ENCODE peak calls at places on chromosomes 4 and X, in four cellular contexts. D is brain microvascular endothelial cell, X is fibroblast of mammary gland, T is cardiac fibroblast. E is an unnamed sample.

GRCh38 chr4:71498002-71498401 is 159.2 kb downstream of the SLC4A4 start:
- DNase-seq in T (peak; percentile 7), X (peak; percentile 2), D (no peak), E (no peak)

GRCh38 chr4:151921811-151922210 is 161.0 kb upstream of the GATB start:
- DNase-seq in D (no peak), X (peak; percentile 75), T (peak; percentile 59), E (no peak)

GRCh38 chr4:114811564-114812360 is 213.2 kb downstream of the UGT8 start:
- DNase-seq in X (no peak), D (no peak), T (no peak), E (no peak)

GRCh38 chr4:146054676-146055075 is 116.1 kb upstream of the ZNF827 start:
- DNase-seq in T (no peak), X (no peak), D (no peak), E (no peak)

GRCh38 chrX:148867596-148867995 is 367.2 kb downstream of the AFF2 start:
- DNase-seq in X (no peak), T (no peak), D (no peak), E (no peak)

GRCh38 chr4:141686929-141687328 is 50.5 kb downstream of the IL15 start:
- DNase-seq in T (peak; percentile 49), D (no peak), X (peak; percentile 36), E (no peak)

GRCh38 chr4:38572798-38573197 is 91.2 kb upstream of the KLF3 start:
- DNase-seq in X (no peak), D (no peak), T (no peak), E (no peak)

GRCh38 chr4:3724319-3725231 is 41.6 kb upstream of the ADRA2C start:
- DNase-seq in T (no peak), X (no peak), D (no peak), E (no peak)

GRCh38 chr4:69167300-69167699 is 47.2 kb downstream of the UGT2B11 start:
- DNase-seq in D (no peak), T (peak; percentile 33), X (peak; percentile 7), E (no peak)

GRCh38 chr4:161564230-161564834 is 599.5 kb downstream of the FSTL5 start:
- DNase-seq in T (peak; percentile 37), D (no peak), X (peak; percentile 16), E (no peak)

GRCh38 chr4:122992111-122992510 is 69.7 kb upstream of the NUDT6 start:
- DNase-seq in X (peak; percentile 49), D (no peak), T (peak; percentile 37), E (no peak)

GRCh38 chrX:95383778-95384177 is 1300.9 kb upstream of the DIAPH2 start:
- DNase-seq in D (no peak), X (peak; percentile 3), T (no peak), E (no peak)

GRCh38 chrX:120302434-120302833 is 8.8 kb downstream of the TMEM255A start:
- DNase-seq in X (no peak), T (no peak), D (no peak), E (peak; percentile 23)
- H3K4me3 ChIP-seq in X (no peak overlapping the region), T (no peak overlapping the region), D (no peak overlapping the region), E (no peak overlapping the region)

GRCh38 chr4:118264096-118264495 is 88.7 kb downstream of the PRSS12 start:
- DNase-seq in X (no peak), D (no peak), T (no peak), E (no peak)

GRCh38 chr4:118270492-118270891 is 82.3 kb downstream of the PRSS12 start:
- DNase-seq in T (peak; percentile 74), D (no peak), X (peak; percentile 66), E (no peak)

GRCh38 chr4:118268780-118269179 is 84.0 kb downstream of the PRSS12 start:
- DNase-seq in D (no peak), T (no peak), X (no peak), E (no peak)

DNA sequence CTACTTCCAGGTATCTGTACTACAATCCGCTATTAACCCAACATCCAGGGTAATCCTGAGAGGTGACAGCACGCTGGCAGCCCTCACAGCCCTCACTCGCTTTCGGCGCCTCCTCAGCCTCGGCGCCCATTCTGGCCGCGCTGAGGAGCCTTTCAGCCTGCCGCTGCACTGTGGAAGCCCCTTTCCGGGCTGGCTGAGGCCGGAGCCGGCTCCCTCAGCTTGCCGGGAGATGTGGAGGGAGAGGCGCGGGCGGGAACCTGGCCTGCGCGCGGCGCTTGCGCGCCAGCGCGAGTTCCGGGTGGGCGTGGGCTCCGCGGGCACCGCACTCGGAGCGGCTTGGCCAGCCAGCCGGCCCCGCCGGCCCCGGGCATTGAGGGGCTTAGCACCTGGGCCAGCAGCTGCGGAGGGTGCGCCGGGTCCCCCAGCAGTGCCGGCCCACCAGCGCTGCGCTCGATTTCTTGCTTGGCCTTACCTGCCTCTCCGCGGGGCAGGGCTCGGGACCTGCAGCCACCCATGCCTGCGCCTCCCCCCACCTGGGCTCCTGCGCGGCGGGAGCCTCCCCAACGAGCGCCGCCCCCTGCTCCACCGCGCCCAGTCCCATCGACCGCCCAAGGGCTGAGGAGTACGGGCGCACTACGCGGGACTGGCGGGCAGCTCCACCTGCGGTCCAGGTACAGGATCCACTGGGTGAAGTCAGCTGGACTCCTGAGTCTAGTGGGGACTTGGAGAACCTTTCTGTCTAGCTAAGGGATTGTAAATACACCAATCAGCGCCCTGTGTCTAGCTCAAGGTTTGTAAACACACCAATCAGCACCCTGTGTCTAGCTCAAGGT is 87.3 kb downstream of the PRSS12 start:
- DNase-seq in T (no peak), D (no peak), X (no peak), E (no peak)
- H3K4me3 ChIP-seq in T (peak overlapping the region; percentile 49), D (peak overlapping the region; percentile 53), X (peak overlapping the region; percentile 26), E (peak overlapping the region; percentile 47)

DNA sequence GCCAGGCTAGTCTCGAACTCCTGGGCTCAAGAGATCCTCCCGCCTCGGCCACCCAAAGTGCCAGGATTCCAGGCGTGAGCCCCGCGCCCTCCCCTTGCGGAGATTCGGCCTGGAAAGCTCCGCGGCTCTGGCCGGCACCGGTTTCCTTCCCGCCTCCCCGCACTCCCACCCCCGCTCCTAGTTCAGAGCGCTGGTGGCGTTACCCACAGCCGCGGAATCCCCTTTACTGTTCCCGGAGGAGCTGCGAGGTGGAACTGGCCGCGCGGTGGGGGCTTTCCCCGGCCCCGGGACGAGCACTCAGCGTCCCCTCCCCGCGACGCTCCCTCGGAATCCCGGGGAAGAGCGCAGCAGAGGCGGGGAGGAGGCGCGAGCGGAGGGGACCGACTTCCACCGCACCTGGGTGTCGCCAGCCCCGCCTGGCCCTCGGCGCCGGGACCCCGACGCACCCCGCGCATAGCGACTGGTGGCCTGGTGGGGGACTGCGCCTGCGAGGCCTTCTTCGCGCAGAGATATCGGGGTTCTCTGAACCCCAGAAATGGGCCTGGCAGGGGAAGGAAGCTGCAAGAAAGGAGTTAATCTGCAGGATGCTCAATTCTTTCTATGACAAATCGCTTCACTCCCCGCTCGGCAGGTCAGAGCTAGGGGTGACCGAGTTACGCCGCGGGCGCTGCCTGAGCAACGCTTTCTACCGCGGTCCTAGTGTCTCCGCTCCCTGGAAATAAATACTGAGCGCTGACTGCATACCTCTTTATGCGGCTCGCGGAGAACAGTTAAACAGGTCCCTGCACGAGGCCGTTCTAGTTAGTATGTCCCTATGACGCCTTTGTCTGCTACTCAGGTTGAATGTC is 14.6 kb upstream of the SLC25A4 start:
- DNase-seq in X (no peak), D (no peak), T (no peak), E (no peak)
- H3K4me3 ChIP-seq in X (peak overlapping the region; percentile 54), D (peak overlapping the region; percentile 62), T (peak overlapping the region; percentile 54), E (peak overlapping the region; percentile 66)

DNA sequence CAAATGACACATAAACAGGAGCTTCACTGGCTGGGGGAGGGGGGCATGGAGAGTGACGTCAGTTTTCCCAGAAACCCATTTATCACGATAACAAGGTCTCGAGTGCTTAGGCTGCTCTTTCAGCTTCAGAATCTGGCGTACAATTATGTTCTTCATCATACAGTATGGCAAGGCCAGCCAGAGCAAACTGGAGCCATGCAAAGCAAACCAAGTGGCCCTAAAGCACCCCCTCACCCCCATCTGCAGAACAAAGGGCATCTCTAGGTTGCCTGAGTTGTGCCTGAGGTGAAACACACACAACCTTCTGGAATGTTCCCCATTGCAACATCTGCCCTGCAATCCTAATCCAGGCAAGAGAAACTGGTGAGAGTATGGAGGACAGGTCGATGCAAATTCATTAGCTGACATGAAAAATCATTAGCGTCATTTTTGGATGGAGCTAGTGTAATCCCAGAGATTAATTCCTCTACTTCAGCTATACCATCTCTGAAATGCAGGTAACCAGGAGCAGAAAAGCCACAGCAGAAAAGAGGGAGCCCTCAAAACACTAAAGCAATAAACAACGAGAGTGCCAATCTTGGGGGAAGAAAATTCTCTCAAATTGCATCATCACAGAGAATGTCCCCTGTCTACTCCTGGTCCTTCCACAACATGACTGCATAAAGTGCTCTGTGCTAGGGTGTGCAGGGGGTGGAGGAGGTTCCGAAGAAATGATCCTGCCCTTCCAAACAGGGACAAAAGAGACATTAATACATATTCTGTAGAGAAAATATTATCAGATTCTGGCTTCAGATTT is 1.8 kb downstream of the SEPTIN6 start:
- DNase-seq in X (peak; percentile 68), T (peak; percentile 69), D (peak; percentile 17), E (peak; percentile 54)
- H3K4me3 ChIP-seq in X (no peak overlapping the region), T (peak overlapping the region; percentile 75), D (no peak overlapping the region), E (peak overlapping the region; percentile 88)

GRCh38 chrX:54992911-54993622 is 921 bp downstream of the PFKFB1 start:
- DNase-seq in T (no peak), D (no peak), X (no peak), E (no peak)

GRCh38 chrX:54994668-54995452 is 872 bp upstream of the PFKFB1 start:
- DNase-seq in D (no peak), X (no peak), T (no peak), E (no peak)

GRCh38 chrX:54995621-54996020 is 1.6 kb upstream of the PFKFB1 start:
- DNase-seq in T (no peak), D (no peak), X (no peak), E (no peak)

GRCh38 chrX:54999717-55000598 is at the start of gene APEX2:
- DNase-seq in X (peak; percentile 90), T (peak; percentile 90), D (peak; percentile 82), E (peak; percentile 83)

GRCh38 chrX:54994099-54994498 is at the start of gene PFKFB1:
- DNase-seq in T (no peak), D (no peak), X (no peak), E (no peak)
- H3K4me3 ChIP-seq in T (no peak within 1 kb of the TSS), D (no peak within 1 kb of the TSS), X (no peak within 1 kb of the TSS), E (no peak within 1 kb of the TSS)

GRCh38 chr4:124386648-124387047 is 325.9 kb downstream of the ANKRD50 start:
- DNase-seq in T (peak; percentile 16), D (no peak), X (no peak), E (no peak)
- H3K4me3 ChIP-seq in T (no peak overlapping the region), D (no peak overlapping the region), X (no peak overlapping the region), E (no peak overlapping the region)

GRCh38 chrX:153766871-153767673 is 3.0 kb downstream of the PLXNB3 start:
- DNase-seq in D (no peak), T (no peak), X (no peak), E (no peak)

GRCh38 chrX:153764786-153765137 is 713 bp downstream of the PLXNB3 start:
- DNase-seq in D (no peak), T (no peak), X (no peak), E (no peak)

GRCh38 chrX:153767674-153768055 is 3.6 kb downstream of the PLXNB3 start:
- DNase-seq in D (no peak), X (no peak), T (no peak), E (no peak)

GRCh38 chrX:153765138-153766079 is 1.4 kb downstream of the PLXNB3 start:
- DNase-seq in D (no peak), X (no peak), T (no peak), E (no peak)

GRCh38 chrX:153766098-153766817 is 2.2 kb downstream of the PLXNB3 start:
- DNase-seq in T (peak; percentile 59), X (peak; percentile 66), D (peak; percentile 55), E (no peak)
- H3K4me3 ChIP-seq in T (peak overlapping the region; percentile 50), X (peak overlapping the region; percentile 43), D (peak overlapping the region; percentile 46), E (no peak overlapping the region)

E was measured in effector memory CD4-positive, alpha-beta T cell.